ENCODE peak calls at places on chromosomes 13 and 19, in seven cellular contexts. One of them, this sample, is unnamed.

GRCh38 chr13:105670179-105671015 is 865.1 kb downstream of the EFNB2 start:
- DNase-seq in tibial artery: no peak
- DNase-seq in epithelial cell of esophagus: no peak
- DNase-seq in AG04450: no peak
- DNase-seq in hypothalamus: no peak
- DNase-seq in stimulated activated CD8-positive, alpha-beta memory T cell treated with anti-CD3 and anti-CD28 coated beads, Interleukin-2, amount 100 ng/mL, for 48 hours: no peak
- DNase-seq in astrocyte: no peak
- DNase-seq in this sample: no peak

GRCh38 chr13:48595330-48596127 is 58.2 kb upstream of the CYSLTR2 start:
- DNase-seq in astrocyte: peak; percentile 51
- DNase-seq in AG04450: peak; percentile 26
- DNase-seq in tibial artery: peak; percentile 51
- DNase-seq in stimulated activated CD8-positive, alpha-beta memory T cell treated with anti-CD3 and anti-CD28 coated beads, Interleukin-2, amount 100 ng/mL, for 48 hours: peak; percentile 34
- DNase-seq in epithelial cell of esophagus: peak; percentile 81
- DNase-seq in hypothalamus: peak; percentile 55
- DNase-seq in this sample: no peak

GRCh38 chr19:30690525-30690924 is 318.3 kb downstream of the ZNF536 start:
- DNase-seq in AG04450: no peak
- DNase-seq in hypothalamus: no peak
- DNase-seq in astrocyte: no peak
- DNase-seq in tibial artery: no peak
- DNase-seq in stimulated activated CD8-positive, alpha-beta memory T cell treated with anti-CD3 and anti-CD28 coated beads, Interleukin-2, amount 100 ng/mL, for 48 hours: no peak
- DNase-seq in epithelial cell of esophagus: no peak
- DNase-seq in this sample: no peak

GRCh38 chr19:44607049-44607448 is 6.3 kb upstream of the IGSF23 start:
- DNase-seq in epithelial cell of esophagus: peak; percentile 76
- DNase-seq in hypothalamus: no peak
- DNase-seq in stimulated activated CD8-positive, alpha-beta memory T cell treated with anti-CD3 and anti-CD28 coated beads, Interleukin-2, amount 100 ng/mL, for 48 hours: no peak
- DNase-seq in AG04450: no peak
- DNase-seq in astrocyte: peak; percentile 25
- DNase-seq in tibial artery: no peak
- DNase-seq in this sample: no peak

GRCh38 chr13:113546571-113547247 is 37.8 kb upstream of the TFDP1 start:
- DNase-seq in tibial artery: peak; percentile 36
- DNase-seq in epithelial cell of esophagus: no peak
- DNase-seq in hypothalamus: no peak
- DNase-seq in astrocyte: no peak
- DNase-seq in stimulated activated CD8-positive, alpha-beta memory T cell treated with anti-CD3 and anti-CD28 coated beads, Interleukin-2, amount 100 ng/mL, for 48 hours: no peak
- DNase-seq in AG04450: no peak
- DNase-seq in this sample: no peak

GRCh38 chr13:21668665-21669599 is 1.9 kb upstream of the FGF9 start:
- DNase-seq in stimulated activated CD8-positive, alpha-beta memory T cell treated with anti-CD3 and anti-CD28 coated beads, Interleukin-2, amount 100 ng/mL, for 48 hours: no peak
- DNase-seq in epithelial cell of esophagus: peak; percentile 30
- DNase-seq in AG04450: no peak
- DNase-seq in astrocyte: peak; percentile 36
- DNase-seq in tibial artery: peak; percentile 38
- DNase-seq in hypothalamus: no peak
- DNase-seq in this sample: no peak

GRCh38 chr13:100673376-100673830 is 1.2 kb downstream of the TMTC4 start:
- DNase-seq in tibial artery: no peak
- DNase-seq in epithelial cell of esophagus: no peak
- DNase-seq in stimulated activated CD8-positive, alpha-beta memory T cell treated with anti-CD3 and anti-CD28 coated beads, Interleukin-2, amount 100 ng/mL, for 48 hours: no peak
- DNase-seq in astrocyte: no peak
- DNase-seq in hypothalamus: no peak
- DNase-seq in AG04450: no peak
- DNase-seq in this sample: no peak

GRCh38 chr13:100913143-100913542 is 238.5 kb upstream of the TMTC4 start:
- DNase-seq in AG04450: peak; percentile 13
- DNase-seq in tibial artery: no peak
- DNase-seq in astrocyte: no peak
- DNase-seq in epithelial cell of esophagus: no peak
- DNase-seq in stimulated activated CD8-positive, alpha-beta memory T cell treated with anti-CD3 and anti-CD28 coated beads, Interleukin-2, amount 100 ng/mL, for 48 hours: no peak
- DNase-seq in hypothalamus: no peak
- DNase-seq in this sample: no peak

GRCh38 chr19:38375098-38375493 is 725 bp downstream of the PSMD8 start:
- DNase-seq in epithelial cell of esophagus: no peak
- DNase-seq in stimulated activated CD8-positive, alpha-beta memory T cell treated with anti-CD3 and anti-CD28 coated beads, Interleukin-2, amount 100 ng/mL, for 48 hours: no peak
- DNase-seq in hypothalamus: no peak
- DNase-seq in tibial artery: no peak
- DNase-seq in AG04450: no peak
- DNase-seq in astrocyte: no peak
- DNase-seq in this sample: no peak

GRCh38 chr19:58557253-58558065 is 952 bp downstream of the UBE2M start:
- DNase-seq in epithelial cell of esophagus: no peak
- DNase-seq in stimulated activated CD8-positive, alpha-beta memory T cell treated with anti-CD3 and anti-CD28 coated beads, Interleukin-2, amount 100 ng/mL, for 48 hours: no peak
- DNase-seq in AG04450: no peak
- DNase-seq in tibial artery: no peak
- DNase-seq in astrocyte: no peak
- DNase-seq in hypothalamus: no peak
- DNase-seq in this sample: no peak